ENCODE peak calls at places on chromosome 9, in seven cellular contexts. W is stimulated activated CD4-positive, alpha-beta T cell treated with anti-CD3 and anti-CD28 coated beads, Interleukin-1b, Interleukin-23, amount 100 ng/mL, for 1 hour; F is GM20000; Y is OCI-LY7; T is A549; Z is mucosa of descending colon; V is LoVo. P is an unnamed sample.

GRCh38 chr9:135038331-135038730 is 49.1 kb upstream of the OLFM1 start:
- DNase-seq in W (no peak), F (no peak), Y (no peak), T (no peak), Z (no peak), V (no peak), P (peak)

GRCh38 chr9:107193251-107193650 is 89.8 kb upstream of the RAD23B start:
- DNase-seq in W (no peak), F (no peak), Y (no peak), T (no peak), Z (no peak), V (no peak), P (no peak)

GRCh38 chr9:114156658-114157421 is 1.5 kb downstream of the COL27A1 start:
- DNase-seq in W (no peak), F (no peak), Y (no peak), T (peak), Z (peak), V (no peak), P (no peak)

GRCh38 chr9:100848731-100849130 is 179.8 kb upstream of the PLPPR1 start:
- DNase-seq in W (no peak), F (no peak), Y (no peak), T (no peak), Z (no peak), V (no peak), P (no peak)

GRCh38 chr9:126754436-126755324 is 50.2 kb upstream of the ZBTB43 start:
- DNase-seq in W (no peak), F (no peak), Y (no peak), T (no peak), Z (peak), V (peak), P (no peak)

GRCh38 chr9:35481347-35481975 is 8.4 kb upstream of the RUSC2 start:
- DNase-seq in W (no peak), F (peak), Y (peak), T (peak), Z (no peak), V (peak), P (no peak)

GRCh38 chr9:69674741-69675438 is 2.7 kb upstream of the APBA1 start:
- DNase-seq in W (no peak), F (no peak), Y (no peak), T (no peak), Z (no peak), V (no peak), P (no peak)

GRCh38 chr9:117718085-117718484 is 13.9 kb downstream of the TLR4 start:
- DNase-seq in W (no peak), F (peak), Y (peak), T (no peak), Z (no peak), V (no peak), P (no peak)

GRCh38 chr9:103904242-103904641 is 189.9 kb upstream of the SMC2 start:
- DNase-seq in W (no peak), F (no peak), Y (no peak), T (no peak), Z (no peak), V (no peak), P (no peak)

GRCh38 chr9:129081388-129081889 is 528 bp downstream of the DOLPP1 start:
- DNase-seq in W (no peak), F (peak), Y (no peak), T (no peak), Z (no peak), V (no peak), P (no peak)

GRCh38 chr9:81729141-81729540 is 39.8 kb upstream of the TLE1 start:
- DNase-seq in W (no peak), F (no peak), Y (no peak), T (no peak), Z (no peak), V (no peak), P (no peak)

GRCh38 chr9:132985063-132985350 is 6.5 kb downstream of the GFI1B start:
- DNase-seq in W (no peak), F (no peak), Y (no peak), T (no peak), Z (no peak), V (no peak), P (no peak)

GRCh38 chr9:5571629-5572232 is 57.2 kb upstream of the RIC1 start:
- DNase-seq in W (no peak), F (no peak), Y (no peak), T (no peak), Z (no peak), V (no peak), P (no peak)

GRCh38 chr9:95381243-95381642 is 63.7 kb upstream of the FANCC start:
- DNase-seq in W (no peak), F (no peak), Y (no peak), T (peak), Z (no peak), V (peak), P (no peak)

GRCh38 chr9:87610200-87611155 is 112.8 kb downstream of the DAPK1 start:
- DNase-seq in W (no peak), F (no peak), Y (no peak), T (no peak), Z (no peak), V (no peak), P (no peak)

GRCh38 chr9:90300901-90301688 is 341.5 kb downstream of the DIRAS2 start:
- DNase-seq in W (no peak), F (no peak), Y (no peak), T (peak), Z (peak), V (peak), P (peak)

GRCh38 chr9:10562581-10563343 is 50.0 kb downstream of the PTPRD start:
- DNase-seq in W (no peak), F (no peak), Y (no peak), T (no peak), Z (no peak), V (no peak), P (no peak)

GRCh38 chr9:120989065-120989464 is 61.0 kb downstream of the C5 start:
- DNase-seq in W (no peak), F (no peak), Y (no peak), T (no peak), Z (no peak), V (no peak), P (no peak)

GRCh38 chr9:93071464-93071863 is 13.0 kb downstream of the SUSD3 start:
- DNase-seq in W (no peak), F (no peak), Y (peak), T (peak), Z (no peak), V (no peak), P (no peak)

GRCh38 chr9:132543960-132544359 is 38.4 kb upstream of the BARHL1 start:
- DNase-seq in W (no peak), F (no peak), Y (no peak), T (no peak), Z (no peak), V (no peak), P (no peak)

GRCh38 chr9:33498387-33498786 is 24.7 kb upstream of the NOL6 start:
- DNase-seq in W (no peak), F (no peak), Y (peak), T (no peak), Z (no peak), V (peak), P (no peak)

GRCh38 chr9:116157436-116158138 is 4.0 kb downstream of the PAPPA start:
- DNase-seq in W (no peak), F (no peak), Y (no peak), T (peak), Z (no peak), V (no peak), P (no peak)

GRCh38 chr9:24096756-24097155 is 270.7 kb upstream of the ELAVL2 start:
- DNase-seq in W (no peak), F (no peak), Y (no peak), T (no peak), Z (no peak), V (no peak), P (no peak)

GRCh38 chr9:16170119-16170518 is 617.3 kb downstream of the CCDC171 start:
- DNase-seq in W (no peak), F (no peak), Y (no peak), T (no peak), Z (no peak), V (no peak), P (no peak)

P was measured in posterior vena cava.